ENCODE peak calls at places on chromosomes 4 and X, in nine cellular contexts. F is EL; K is immature natural killer cell; V is C1 segment of cervical spinal cord; P is memory B cell; E is T-helper 17 cell; L is HCT116; O is CD8-positive, alpha-beta T cell; H is Kasumi-1. Y is an unnamed sample.

GRCh38 chrX:149937881-149938426 is 337 bp downstream of the EOLA2 start:
- DNase-seq in F (peak), K (no peak), V (peak), P (no peak), E (peak), L (no peak), O (no peak), H (no peak), Y (no peak)

GRCh38 chrX:115393271-115393670 is 103.8 kb downstream of the LUZP4 start:
- DNase-seq in F (peak), K (no peak), V (no peak), P (no peak), E (no peak), L (no peak), O (no peak), H (no peak), Y (no peak)

GRCh38 chr4:109434007-109434792 is 585 bp downstream of the SEC24B start:
- DNase-seq in F (peak), K (no peak), V (peak), P (peak), E (no peak), L (no peak), O (peak), H (peak), Y (peak)

GRCh38 chrX:120090208-120090607 is 12.7 kb upstream of the RHOXF2B start:
- DNase-seq in F (no peak), K (no peak), V (no peak), P (no peak), E (no peak), L (no peak), O (no peak), H (peak), Y (no peak)

GRCh38 chr4:101141230-101141629 is 206.1 kb downstream of the PPP3CA start:
- DNase-seq in F (no peak), K (no peak), V (no peak), P (no peak), E (no peak), L (no peak), O (no peak), H (no peak), Y (no peak)

GRCh38 chrX:37783284-37783683 is 3.4 kb downstream of the CYBB start:
- DNase-seq in F (no peak), K (no peak), V (peak), P (no peak), E (no peak), L (no peak), O (no peak), H (peak), Y (no peak)

GRCh38 chr4:90084967-90085295 is 42.3 kb upstream of the CCSER1 start:
- DNase-seq in F (no peak), K (no peak), V (no peak), P (no peak), E (no peak), L (no peak), O (no peak), H (no peak), Y (no peak)

GRCh38 chrX:21959362-21960051 is 19.0 kb downstream of the SMS start:
- DNase-seq in F (no peak), K (no peak), V (no peak), P (no peak), E (no peak), L (no peak), O (no peak), H (no peak), Y (no peak)

GRCh38 chrX:39721570-39722279 is 376.0 kb downstream of the BCOR start:
- DNase-seq in F (peak), K (no peak), V (no peak), P (no peak), E (no peak), L (no peak), O (no peak), H (no peak), Y (no peak)

GRCh38 chrX:141439651-141440050 is 144.9 kb downstream of the SPANXA1 start:
- DNase-seq in F (no peak), K (no peak), V (no peak), P (no peak), E (no peak), L (no peak), O (no peak), H (no peak), Y (no peak)

GRCh38 chrX:111386884-111387283 is 25.1 kb downstream of the DCX start:
- DNase-seq in F (no peak), K (no peak), V (no peak), P (no peak), E (no peak), L (no peak), O (no peak), H (no peak), Y (no peak)

GRCh38 chr4:52142816-52143215 is 91.7 kb downstream of the SPATA18 start:
- DNase-seq in F (no peak), K (no peak), V (no peak), P (no peak), E (no peak), L (no peak), O (no peak), H (no peak), Y (no peak)

Y was measured in posterior cingulate gyrus.